ENCODE peak calls at places on chromosome 1, in four cellular contexts. X is K562, N is A549, R is HepG2. A is an unnamed sample.
A peak's percentile ranks its signal among the peaks of the same experiment; 100 is the strongest.

GRCh38 chr1:242055921-242056320 is 57.0 kb upstream of the MAP1LC3C start:
- DNase-seq in N (no peak), X (no peak), R (no peak), A (no peak)

GRCh38 chr1:107963009-107963408 is 2.0 kb downstream of the VAV3 start:
- DNase-seq in X (no peak), R (no peak), N (no peak), A (no peak)

GRCh38 chr1:205961405-205961804 is 18.1 kb upstream of the SLC26A9 start:
- DNase-seq in N (no peak), R (no peak), X (no peak), A (no peak)

GRCh38 chr1:209607102-209607794 is 23.7 kb downstream of the CAMK1G start:
- DNase-seq in R (no peak), N (peak; percentile 44), X (no peak), A (no peak)

GRCh38 chr1:198830397-198830796 is 191.6 kb downstream of the PTPRC start:
- DNase-seq in X (no peak), R (no peak), N (no peak), A (peak; percentile 17)

GRCh38 chr1:168396940-168397680 is 116.4 kb downstream of the TBX19 start:
- DNase-seq in N (no peak), X (no peak), R (no peak), A (no peak)

GRCh38 chr1:147840909-147841308 is 61.7 kb upstream of the GJA8 start:
- DNase-seq in N (peak; percentile 32), X (peak; percentile 61), R (no peak), A (no peak)

GRCh38 chr1:2205191-2205952 is 10.8 kb upstream of the FAAP20 start:
- DNase-seq in X (peak; percentile 95), N (peak; percentile 92), R (peak; percentile 69), A (peak; percentile 97)

GRCh38 chr1:6325482-6325881 is 64.6 kb upstream of the GPR153 start:
- DNase-seq in N (no peak), R (no peak), X (no peak), A (no peak)

GRCh38 chr1:119587328-119587727 is 60.7 kb downstream of the ZNF697 start:
- DNase-seq in R (peak; percentile 44), X (no peak), N (no peak), A (no peak)

GRCh38 chr1:85570446-85571180 is 9.9 kb upstream of the CCN1 start:
- DNase-seq in N (no peak), X (no peak), R (no peak), A (no peak)

GRCh38 chr1:201119826-201120225 is 7.2 kb downstream of the ASCL5 start:
- DNase-seq in N (no peak), X (no peak), R (no peak), A (no peak)

DNA sequence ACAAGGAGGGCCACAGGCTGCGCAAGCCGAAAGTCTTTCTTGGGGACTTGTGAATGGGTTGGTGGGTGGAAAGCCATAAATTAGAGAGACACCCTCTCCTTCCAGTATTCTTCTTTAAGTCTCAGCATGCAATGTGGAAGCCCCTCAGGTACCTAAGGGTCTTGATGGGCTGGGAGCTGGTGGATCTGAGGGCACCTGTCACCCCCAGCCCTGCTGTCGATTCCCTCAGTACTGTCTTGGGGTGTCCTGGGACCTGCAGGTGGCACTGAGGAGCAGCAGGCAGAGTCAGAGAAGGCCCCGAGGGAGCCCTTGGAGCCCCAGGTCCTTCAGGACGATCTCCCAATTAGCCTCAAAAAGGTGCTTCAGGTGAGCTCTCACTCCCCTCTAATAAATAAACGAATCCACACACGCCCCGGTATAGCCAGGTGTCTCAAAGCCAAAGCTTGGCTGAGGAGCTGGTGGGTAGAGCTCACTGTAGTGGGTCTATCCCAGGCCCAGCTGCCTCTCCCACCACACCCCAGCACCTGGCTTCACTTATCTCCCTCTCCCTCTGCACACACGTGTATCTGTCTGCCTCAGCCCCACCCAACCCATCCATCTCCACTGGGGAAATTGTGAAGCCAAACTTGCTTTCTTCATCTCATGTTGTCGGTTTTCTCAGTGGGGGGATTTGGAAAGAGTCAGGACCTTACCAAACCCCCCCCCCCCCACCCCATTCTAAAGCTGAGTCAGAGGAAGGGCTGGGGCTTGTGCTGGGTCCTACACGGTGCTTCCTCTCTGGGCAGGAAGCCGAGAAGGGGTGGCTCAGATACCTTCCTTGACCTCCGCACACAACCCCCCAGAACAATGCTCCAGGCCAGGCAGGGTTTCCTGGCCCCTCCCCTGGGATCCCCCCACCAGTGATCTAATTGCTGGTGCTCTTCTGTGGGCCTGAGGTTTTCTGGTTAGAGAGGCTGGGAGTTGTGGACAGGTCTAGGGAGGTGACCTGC is 1.6 kb downstream of the ADAM15 start:
- DNase-seq in R (no peak), X (peak; percentile 65), N (peak; percentile 29), A (no peak)
- TF ChIP-seq NR3C1 in R (no peak), X (no peak), N (no peak), A (no peak)

GRCh38 chr1:207405814-207406213 is 48.3 kb upstream of the CR2 start:
- DNase-seq in X (no peak), R (no peak), N (no peak), A (no peak)

GRCh38 chr1:207407655-207408256 is 46.4 kb upstream of the CR2 start:
- DNase-seq in R (no peak), X (peak; percentile 20), N (no peak), A (no peak)

GRCh38 chr1:207401578-207401977 is 52.5 kb upstream of the CR2 start:
- DNase-seq in N (no peak), R (no peak), X (no peak), A (peak; percentile 36)

GRCh38 chr1:207402744-207403143 is 51.4 kb upstream of the CR2 start:
- DNase-seq in R (no peak), N (no peak), X (no peak), A (no peak)

GRCh38 chr1:207404849-207405525 is 49.1 kb upstream of the CR2 start:
- DNase-seq in N (peak; percentile 77), X (peak; percentile 78), R (peak; percentile 81), A (no peak)
- TF ChIP-seq NR3C1 in N (no peak), X (no peak), R (no peak), A (no peak)

DNA sequence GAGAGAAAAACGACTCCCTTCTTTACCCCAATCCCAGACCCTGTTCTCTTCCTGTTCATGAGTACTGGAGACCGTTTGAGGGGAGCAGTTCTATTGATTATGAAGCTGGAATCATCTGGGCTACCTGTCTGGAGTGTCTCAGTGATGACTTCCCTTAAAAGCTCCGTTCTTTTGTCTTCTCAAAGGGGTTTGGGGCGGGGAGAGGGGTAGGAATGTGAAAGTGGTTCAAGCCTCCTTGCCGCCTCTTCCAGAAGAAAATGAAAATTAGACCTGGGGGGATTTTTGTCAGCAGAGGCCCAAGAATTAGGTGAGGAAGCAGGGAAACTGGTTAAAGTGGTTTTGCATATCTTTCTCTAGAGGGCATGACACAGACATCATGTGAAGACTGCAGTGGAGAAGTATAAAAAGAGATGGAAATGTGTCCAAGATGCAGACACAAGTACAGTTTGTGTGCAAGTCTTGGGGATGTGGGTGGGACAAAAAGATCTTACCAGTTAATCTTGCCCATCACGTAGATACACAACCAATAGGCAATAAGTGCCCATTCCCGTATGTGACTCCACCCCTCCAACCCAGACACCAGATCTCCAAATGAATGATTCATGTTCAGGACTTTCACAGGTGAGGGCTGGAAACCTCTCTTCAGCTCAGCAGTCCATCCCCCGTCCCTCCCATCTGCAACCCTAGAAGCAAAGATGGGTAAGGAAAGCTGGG is 470 bp upstream of the MTMR11 start:
- DNase-seq in N (peak; percentile 87), R (peak; percentile 41), X (no peak), A (no peak)
- TF ChIP-seq NR3C1 in N (no peak), R (no peak), X (no peak), A (no peak)

GRCh38 chr1:65817891-65818290 is 25.2 kb downstream of the PDE4B start:
- DNase-seq in N (no peak), R (no peak), X (no peak), A (no peak)
- TF ChIP-seq NR3C1 in N (no peak), R (no peak), X (no peak), A (no peak)

DNA sequence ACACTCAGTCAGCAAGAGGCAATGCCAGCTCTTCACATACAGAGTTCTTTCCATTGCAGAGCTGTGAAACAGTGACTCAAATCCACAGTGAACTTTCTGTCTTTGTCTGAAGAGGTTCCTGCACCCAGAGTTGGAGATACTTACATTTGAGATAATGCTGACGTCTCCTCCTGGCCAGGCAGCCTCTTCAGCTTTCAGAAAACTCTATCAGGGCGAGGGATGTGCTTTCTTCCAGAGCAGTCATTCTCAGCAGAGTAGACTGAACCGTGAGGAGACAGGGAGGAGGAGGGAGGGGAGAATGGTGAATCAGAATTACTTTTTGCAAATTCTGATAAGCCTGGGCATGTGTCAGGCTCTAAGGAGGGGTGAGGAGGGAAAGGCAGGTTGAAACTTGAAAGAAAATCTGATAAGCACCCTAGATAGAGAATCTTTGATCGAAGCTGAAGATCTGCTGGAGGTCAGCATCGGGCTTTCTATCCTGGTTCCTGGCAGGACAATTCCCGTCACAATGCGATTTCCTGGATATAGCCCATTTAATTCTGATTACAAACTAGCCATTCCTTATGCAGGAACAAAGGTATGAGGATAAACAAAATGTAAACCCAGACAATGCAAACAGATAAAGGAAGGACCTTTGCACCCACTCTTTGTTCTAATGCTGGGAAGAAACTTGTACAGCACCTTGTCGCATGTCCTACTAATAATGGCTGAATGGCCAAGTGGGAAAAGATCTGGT is 18.9 kb upstream of the NID1 start:
- DNase-seq in N (no peak), X (no peak), R (no peak), A (no peak)
- TF ChIP-seq NR3C1 in N (no peak), X (no peak), R (no peak), A (no peak)

A was measured in WTC11.